ENCODE peak calls at places on chromosome 2, in nine cellular contexts. H is activated CD8-positive, alpha-beta memory T cell treated with anti-CD3 and anti-CD28 coated beads, Interleukin-2, amount 10 ng/mL, durations not matched to agents 7 days and 5 days; X is endothelial cell; Y is activated naive CD8-positive, alpha-beta T cell treated with anti-CD3 and anti-CD28 coated beads, Interleukin-2, amount 50 U/mL, for 16 hours; B is fibroblast of mammary gland; C is cardiac muscle cell; F is H4; L is NB4; Q is activated CD8-positive, alpha-beta T cell treated with anti-CD3 and anti-CD28 coated beads for 36 hours. S is an unnamed sample.

GRCh38 chr2:120734930-120735611 is 597 bp upstream of the GLI2 start:
- DNase-seq in F (no peak), L (no peak), Y (no peak), C (peak), H (peak), Q (no peak), X (no peak), B (no peak), S (no peak)

GRCh38 chr2:134771313-134771801 is 52.6 kb upstream of the TMEM163 start:
- DNase-seq in X (no peak), Q (no peak), H (no peak), C (no peak), B (no peak), F (no peak), Y (no peak), L (no peak), S (no peak)

GRCh38 chr2:143001521-143001920 is 124.1 kb downstream of the KYNU start:
- DNase-seq in H (no peak), B (no peak), L (no peak), X (no peak), Y (no peak), F (no peak), C (no peak), Q (no peak), S (no peak)

GRCh38 chr2:176291335-176291734 is 22.1 kb downstream of the MTX2 start:
- DNase-seq in H (no peak), X (no peak), C (no peak), F (no peak), B (no peak), Y (no peak), Q (no peak), L (no peak), S (no peak)

GRCh38 chr2:38056216-38056615 is 19.7 kb downstream of the CYP1B1 start:
- DNase-seq in L (no peak), X (no peak), H (no peak), B (no peak), Q (no peak), C (no peak), Y (no peak), F (no peak), S (no peak)

GRCh38 chr2:117232305-117232704 is 582.2 kb upstream of the DDX18 start:
- DNase-seq in Y (no peak), X (no peak), B (no peak), L (peak), H (no peak), C (peak), F (no peak), Q (no peak), S (no peak)

GRCh38 chr2:85390941-85391669 is 19.1 kb downstream of the CAPG start:
- DNase-seq in C (peak), Y (peak), F (no peak), X (peak), B (peak), L (peak), H (peak), Q (peak), S (peak)

GRCh38 chr2:62196278-62196901 is 475 bp downstream of the B3GNT2 start:
- DNase-seq in F (no peak), C (no peak), B (no peak), X (peak), Y (peak), Q (peak), H (peak), L (peak), S (peak)

GRCh38 chr2:106542730-106543359 is 55.7 kb downstream of the CD8B2 start:
- DNase-seq in L (peak), H (peak), F (peak), Q (peak), X (peak), Y (peak), C (peak), B (peak), S (peak)

GRCh38 chr2:179602452-179602851 is 259.0 kb downstream of the ZNF385B start:
- DNase-seq in C (no peak), X (no peak), F (no peak), Q (no peak), Y (no peak), L (no peak), H (no peak), B (no peak), S (no peak)

GRCh38 chr2:155310589-155310988 is 612.1 kb downstream of the KCNJ3 start:
- DNase-seq in L (peak), F (peak), H (no peak), C (peak), X (no peak), B (peak), Y (no peak), Q (no peak), S (peak)

GRCh38 chr2:183606022-183606717 is 481.9 kb downstream of the NUP35 start:
- DNase-seq in F (no peak), Q (no peak), B (no peak), H (no peak), Y (no peak), X (no peak), C (no peak), L (no peak), S (no peak)

GRCh38 chr2:69380072-69380917 is 6.7 kb downstream of the GFPT1 start:
- DNase-seq in X (no peak), H (no peak), Y (no peak), F (no peak), Q (no peak), B (no peak), L (no peak), C (no peak), S (no peak)

GRCh38 chr2:46315103-46315890 is 18.1 kb downstream of the EPAS1 start:
- DNase-seq in F (peak), X (peak), H (no peak), C (no peak), B (peak), Y (no peak), Q (peak), L (peak), S (peak)

GRCh38 chr2:44291281-44292248 is 16.3 kb downstream of the SLC3A1 start:
- DNase-seq in H (no peak), B (peak), C (peak), Q (peak), Y (no peak), X (peak), L (peak), F (peak), S (peak)

GRCh38 chr2:54586062-54586982 is 130.2 kb downstream of the SPTBN1 start:
- DNase-seq in Q (no peak), F (no peak), Y (no peak), L (no peak), B (peak), H (no peak), X (no peak), C (no peak), S (no peak)

GRCh38 chr2:213232649-213233437 is 51.4 kb upstream of the SPAG16 start:
- DNase-seq in L (peak), X (no peak), H (peak), B (no peak), F (peak), C (peak), Y (no peak), Q (peak), S (no peak)

GRCh38 chr2:177740718-177741117 is 331.9 kb downstream of the PDE11A start:
- DNase-seq in B (peak), F (no peak), H (no peak), Q (no peak), L (no peak), X (no peak), C (no peak), Y (no peak), S (no peak)

GRCh38 chr2:108958002-108958401 is 31.0 kb downstream of the EDAR start:
- DNase-seq in X (no peak), B (no peak), Y (no peak), L (no peak), Q (no peak), C (no peak), F (no peak), H (no peak), S (no peak)

GRCh38 chr2:101011152-101011551 is 9.1 kb downstream of the RPL31 start:
- DNase-seq in F (no peak), C (no peak), Q (no peak), L (no peak), B (no peak), H (no peak), X (no peak), Y (no peak), S (no peak)

S was measured in pons.